ENCODE peak calls at places on chromosomes 13 and 19, in eight cellular contexts. P is erythroblast; I is SJSA1; Y is effector CD4-positive, alpha-beta T cell; N is lower leg skin; R is breast epithelium; O is epithelial cell of prostate; Q is stimulated activated CD4-positive, alpha-beta T cell treated with anti-CD3 and anti-CD28 coated beads, Interleukin-1b, Interleukin-23, amount 100 ng/mL, for 1 hour. U is an unnamed sample.

GRCh38 chr13:77353980-77354379 is 27.1 kb upstream of the MYCBP2 start:
- DNase-seq in R (no peak), P (no peak), O (no peak), N (no peak), Q (no peak), I (no peak), Y (no peak), U (no peak)

GRCh38 chr13:48564046-48564445 is 31.2 kb upstream of the RCBTB2 start:
- DNase-seq in R (no peak), N (no peak), P (peak), Q (no peak), I (no peak), O (no peak), Y (no peak), U (no peak)

GRCh38 chr19:35753634-35754364 is 3.0 kb downstream of the HSPB6 start:
- DNase-seq in Q (no peak), I (no peak), O (no peak), Y (no peak), N (peak), P (no peak), R (no peak), U (no peak)

GRCh38 chr13:78540424-78540823 is 62.9 kb downstream of the POU4F1 start:
- DNase-seq in O (no peak), Q (no peak), N (no peak), R (no peak), I (no peak), Y (no peak), P (no peak), U (no peak)

GRCh38 chr13:73039201-73040108 is 19.4 kb upstream of the KLF5 start:
- DNase-seq in I (no peak), P (no peak), O (no peak), Y (no peak), Q (no peak), R (no peak), N (no peak), U (no peak)

GRCh38 chr19:42512743-42513304 is 15.5 kb downstream of the CEACAM1 start:
- DNase-seq in Y (no peak), P (no peak), R (no peak), I (no peak), Q (no peak), O (no peak), N (no peak), U (no peak)

GRCh38 chr19:12757544-12758274 is 6.1 kb downstream of the BEST2 start:
- DNase-seq in Y (peak), R (peak), O (no peak), Q (peak), N (peak), P (peak), I (peak), U (peak)

GRCh38 chr19:16355293-16356043 is 30.8 kb downstream of the KLF2 start:
- DNase-seq in Q (no peak), Y (no peak), I (no peak), O (no peak), N (no peak), P (no peak), R (no peak), U (no peak)

GRCh38 chr13:108734676-108735075 is 105.3 kb downstream of the MYO16 start:
- DNase-seq in Y (no peak), P (no peak), Q (no peak), N (no peak), O (no peak), I (no peak), R (no peak), U (no peak)

GRCh38 chr13:31947105-31947504 is 84.5 kb upstream of the FRY start:
- DNase-seq in O (no peak), R (no peak), Y (no peak), N (no peak), I (no peak), Q (no peak), P (no peak), U (no peak)

GRCh38 chr13:84096221-84096620 is 213.9 kb upstream of the SLITRK1 start:
- DNase-seq in O (no peak), Y (no peak), P (no peak), N (no peak), Q (no peak), R (no peak), I (no peak), U (no peak)

GRCh38 chr13:36879218-36879938 is 40.7 kb downstream of the SMAD9 start:
- DNase-seq in P (no peak), N (no peak), Y (no peak), I (no peak), O (no peak), R (no peak), Q (no peak), U (no peak)

GRCh38 chr13:101792189-101792588 is 339.7 kb downstream of the ITGBL1 start:
- DNase-seq in N (no peak), Y (no peak), O (no peak), R (no peak), P (no peak), I (no peak), Q (no peak), U (no peak)

GRCh38 chr13:34155931-34156607 is 338.1 kb downstream of the RFC3 start:
- DNase-seq in O (no peak), Q (no peak), R (no peak), Y (no peak), I (peak), P (no peak), N (no peak), U (no peak)

GRCh38 chr13:100512422-100512821 is 76.2 kb downstream of the GGACT start:
- DNase-seq in O (no peak), P (no peak), Y (no peak), R (no peak), N (no peak), I (peak), Q (no peak), U (no peak)

GRCh38 chr19:38204728-38205127 is 19.3 kb downstream of the DPF1 start:
- DNase-seq in P (no peak), Q (no peak), R (no peak), I (no peak), Y (no peak), N (no peak), O (no peak), U (no peak)

GRCh38 chr19:43620061-43621001 is 902 bp upstream of the ZNF428 start:
- DNase-seq in R (no peak), P (no peak), N (no peak), O (no peak), Q (peak), I (no peak), Y (peak), U (peak)

GRCh38 chr13:34357435-34358232 is 539.7 kb downstream of the RFC3 start:
- DNase-seq in Y (no peak), P (no peak), N (no peak), I (peak), R (no peak), O (peak), Q (no peak), U (no peak)

GRCh38 chr19:870963-871401 is 11.5 kb downstream of the CFD start:
- DNase-seq in Q (no peak), I (no peak), R (no peak), N (no peak), Y (no peak), P (no peak), O (no peak), U (no peak)

GRCh38 chr19:13099073-13099999 is 3.3 kb downstream of the LYL1 start:
- DNase-seq in O (no peak), I (no peak), P (peak), N (no peak), Q (no peak), Y (peak), R (no peak), U (peak)

GRCh38 chr13:91228083-91228482 is 119.4 kb upstream of the MIR17HG start:
- DNase-seq in P (no peak), O (no peak), I (no peak), Y (no peak), N (no peak), Q (no peak), R (no peak), U (no peak)

GRCh38 chr13:76331948-76332712 is 554.1 kb downstream of the KCTD12 start:
- DNase-seq in R (no peak), N (no peak), Q (no peak), Y (no peak), O (no peak), P (no peak), I (no peak), U (no peak)

GRCh38 chr13:41405367-41405766 is 52.0 kb upstream of the RGCC start:
- DNase-seq in O (no peak), N (no peak), Y (no peak), R (no peak), P (no peak), Q (no peak), I (no peak), U (no peak)

GRCh38 chr13:101985321-101985720 is 416.5 kb downstream of the FGF14 start:
- DNase-seq in Y (no peak), Q (no peak), N (no peak), I (no peak), R (no peak), O (no peak), P (no peak), U (no peak)

GRCh38 chr13:50526771-50527567 is 316.5 kb downstream of the DLEU7 start:
- DNase-seq in I (no peak), N (no peak), R (peak), Q (no peak), P (peak), Y (no peak), O (no peak), U (no peak)

GRCh38 chr13:77002590-77003190 is 10.8 kb downstream of the CLN5 start:
- DNase-seq in R (no peak), O (no peak), P (peak), N (no peak), Y (no peak), I (no peak), Q (no peak), U (no peak)

U was measured in T-helper 22 cell.